ENCODE peak calls at places on chromosomes 2 and 18, in seven cellular contexts. B is right cardiac atrium; V is H7; C is brain microvascular endothelial cell; F is A549; U is pancreas; T is naive thymus-derived CD4-positive, alpha-beta T cell. I is an unnamed sample.

GRCh38 chr2:72993147-72993546 is 75.8 kb downstream of the EMX1 start:
- DNase-seq in C (peak), V (peak), B (no peak), U (no peak), F (peak), T (peak), I (no peak)

GRCh38 chr18:35030234-35030989 is 10.8 kb upstream of the MAPRE2 start:
- DNase-seq in C (no peak), U (no peak), F (no peak), T (peak), V (no peak), B (no peak), I (no peak)

GRCh38 chr18:35029103-35029502 is 12.1 kb upstream of the MAPRE2 start:
- DNase-seq in F (no peak), U (no peak), T (no peak), C (peak), B (peak), V (no peak), I (peak)

GRCh38 chr2:113116100-113116958 is 11.1 kb upstream of the IL1RN start:
- DNase-seq in T (no peak), B (no peak), V (no peak), C (no peak), U (no peak), F (no peak), I (no peak)

GRCh38 chr2:211157856-211158463 is 601.6 kb downstream of the CPS1 start:
- DNase-seq in B (peak), F (peak), T (peak), C (peak), U (peak), V (peak), I (no peak)

GRCh38 chr2:105328281-105329196 is 996 bp downstream of the TGFBRAP1 start:
- DNase-seq in F (no peak), U (peak), V (no peak), T (no peak), C (no peak), B (peak), I (no peak)

GRCh38 chr2:217935245-217935879 is 67.4 kb downstream of the TNS1 start:
- DNase-seq in B (peak), C (peak), V (peak), F (no peak), U (peak), T (no peak), I (no peak)

GRCh38 chr2:233593201-233593600 is 24.2 kb upstream of the UGT1A8 start:
- DNase-seq in T (no peak), U (no peak), C (no peak), V (no peak), B (no peak), F (no peak), I (no peak)

GRCh38 chr2:238158807-238159539 is at the start of gene ERFE:
- DNase-seq in U (no peak), B (peak), T (no peak), F (peak), C (no peak), V (peak), I (no peak)

DNA sequence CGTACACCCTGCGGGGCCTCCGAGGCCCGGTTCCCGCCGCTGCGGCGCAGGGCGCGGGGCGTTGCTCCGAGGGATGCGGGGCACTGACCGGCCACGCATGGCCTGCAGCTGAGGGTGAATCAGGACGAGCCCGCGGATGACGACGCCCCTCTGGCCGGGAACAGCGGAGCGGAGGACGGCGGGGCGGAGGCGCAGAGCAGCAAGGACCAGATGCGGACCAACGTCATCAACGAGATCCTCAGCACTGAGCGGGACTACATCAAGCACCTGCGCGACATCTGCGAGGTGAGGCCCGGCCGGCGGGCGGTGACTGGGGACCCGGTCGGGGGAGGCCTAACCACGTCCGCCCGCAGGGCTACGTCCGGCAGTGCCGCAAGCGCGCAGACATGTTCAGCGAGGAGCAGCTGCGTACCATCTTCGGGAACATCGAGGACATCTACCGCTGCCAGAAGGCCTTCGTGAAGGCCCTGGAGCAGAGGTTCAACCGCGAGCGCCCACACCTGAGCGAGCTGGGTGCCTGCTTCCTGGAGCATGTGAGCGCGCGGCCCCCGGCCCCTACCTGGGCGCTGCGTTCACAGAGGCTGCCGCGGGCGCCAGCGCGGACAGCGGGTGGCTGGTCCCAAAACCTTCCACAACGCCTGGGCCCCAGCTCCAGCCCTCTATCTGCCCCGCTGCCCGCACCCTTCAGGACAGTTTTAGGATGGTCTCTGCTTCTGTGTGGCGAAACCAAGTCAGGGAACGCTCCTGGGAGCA is 53.2 kb downstream of the FAM168B start:
- DNase-seq in B (no peak), U (no peak), C (no peak), T (peak), V (peak), F (no peak), I (no peak)
- H3K4me3 ChIP-seq in B (no peak), U (no peak), C (no peak), T (peak), V (no peak), F (no peak), I (no peak)

DNA sequence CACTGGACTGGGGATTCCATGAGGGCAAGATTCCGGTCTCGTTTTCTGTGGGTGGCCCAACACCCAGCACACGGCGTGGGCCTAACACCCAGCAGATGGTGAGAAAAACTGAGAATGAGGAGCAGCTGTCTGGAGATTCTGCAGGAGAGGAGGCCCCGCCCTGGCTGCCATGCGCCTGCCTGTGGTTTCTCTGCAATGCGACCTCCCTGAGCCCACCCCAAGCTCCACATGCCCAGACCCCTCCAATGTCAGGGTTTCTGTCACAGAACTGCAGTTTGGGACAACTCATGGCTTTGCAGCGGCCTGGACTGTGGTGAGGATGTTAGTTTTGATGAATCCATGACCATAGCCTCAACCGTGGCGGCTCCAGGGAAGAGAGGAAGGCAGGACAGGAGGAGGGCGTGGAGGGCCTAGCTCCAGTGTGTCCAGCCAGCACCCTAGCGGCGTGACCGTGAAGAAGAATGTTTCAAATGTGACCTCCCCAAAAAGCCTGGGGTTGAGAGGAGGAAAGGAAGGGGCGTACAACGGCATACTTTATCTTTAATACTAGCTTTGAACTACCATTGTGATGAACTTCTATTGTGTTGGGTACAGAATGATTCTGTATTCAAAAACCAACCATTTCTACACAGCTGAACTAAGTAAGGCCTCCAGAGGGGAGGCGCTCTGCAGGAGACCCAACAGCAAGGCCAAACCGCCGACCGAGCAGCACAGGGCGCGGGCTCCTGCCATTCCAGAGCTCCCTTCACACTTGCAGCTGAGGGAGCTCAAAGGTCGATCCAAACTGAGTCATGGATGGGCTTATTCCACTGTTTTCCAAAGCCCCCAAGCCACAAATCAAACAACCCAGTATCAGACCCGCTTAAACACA is 3.4 kb downstream of the PXDN start:
- DNase-seq in T (no peak), F (no peak), C (no peak), V (peak), U (no peak), B (no peak), I (no peak)
- H3K4me3 ChIP-seq in T (no peak), F (no peak), C (no peak), V (no peak), U (no peak), B (no peak), I (no peak)

GRCh38 chr18:49664086-49664890 is 102.4 kb downstream of the LIPG start:
- DNase-seq in F (no peak), T (no peak), V (peak), U (no peak), C (no peak), B (peak), I (no peak)
- H3K4me3 ChIP-seq in F (no peak), T (no peak), V (no peak), U (no peak), C (no peak), B (no peak), I (no peak)

GRCh38 chr18:76977681-76978234 is 154.8 kb downstream of the MBP start:
- DNase-seq in V (no peak), C (no peak), F (no peak), B (no peak), U (no peak), T (no peak), I (no peak)
- H3K4me3 ChIP-seq in V (no peak), C (no peak), F (no peak), B (no peak), U (no peak), T (no peak), I (no peak)

GRCh38 chr2:130836501-130837174 is at the start of gene ARHGEF4:
- DNase-seq in T (no peak), U (peak), F (peak), B (no peak), V (peak), C (no peak), I (no peak)
- H3K4me3 ChIP-seq in T (no peak), U (peak), F (peak), B (peak), V (peak), C (peak), I (peak)

DNA sequence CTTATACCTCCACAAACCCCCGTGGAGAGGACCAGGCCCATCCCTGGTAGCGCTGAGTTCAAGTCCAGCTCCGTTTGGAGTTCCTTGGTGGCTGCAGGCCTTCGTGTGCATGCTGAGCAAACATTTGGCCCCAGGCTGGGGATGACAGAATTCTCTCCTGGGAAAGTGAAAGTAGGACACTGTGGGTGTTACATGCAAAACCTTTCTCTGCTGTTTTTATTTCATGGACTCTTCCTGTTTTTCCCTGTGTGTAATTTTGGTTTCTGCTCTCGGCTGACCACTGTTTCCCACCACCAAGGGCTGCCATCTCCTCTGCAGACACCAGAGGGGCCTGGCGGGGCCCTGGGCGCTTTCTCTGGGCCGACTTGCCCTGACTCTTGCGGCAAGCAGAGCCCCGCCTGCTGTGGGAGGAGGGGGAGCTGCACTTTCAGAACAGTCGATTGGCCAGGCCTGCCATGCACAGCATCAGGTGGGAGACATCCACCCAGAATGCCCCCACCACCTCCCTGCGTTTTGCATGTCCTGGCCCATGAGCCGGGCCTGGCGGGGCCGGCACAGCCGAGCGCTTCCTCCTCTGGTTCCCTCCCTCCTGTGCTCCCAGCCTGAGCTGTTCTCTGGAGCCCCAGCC is 102.4 kb downstream of the CABLES1 start:
- DNase-seq in C (peak), T (peak), U (no peak), B (peak), F (no peak), V (peak), I (no peak)
- H3K4me3 ChIP-seq in C (no peak), T (peak), U (no peak), B (peak), F (no peak), V (no peak), I (no peak)

GRCh38 chr18:58037163-58037562 is 6.9 kb upstream of the NEDD4L start:
- DNase-seq in U (no peak), C (no peak), T (no peak), V (no peak), B (no peak), F (no peak), I (no peak)

GRCh38 chr18:58034370-58034769 is 9.7 kb upstream of the NEDD4L start:
- DNase-seq in B (no peak), C (no peak), U (no peak), T (no peak), V (no peak), F (no peak), I (no peak)

GRCh38 chr18:58041633-58042032 is 2.4 kb upstream of the NEDD4L start:
- DNase-seq in B (no peak), T (no peak), C (no peak), V (no peak), U (no peak), F (no peak), I (no peak)

GRCh38 chr18:58042826-58043362 is 1.1 kb upstream of the NEDD4L start:
- DNase-seq in C (no peak), F (no peak), V (peak), U (no peak), B (no peak), T (peak), I (no peak)

DNA sequence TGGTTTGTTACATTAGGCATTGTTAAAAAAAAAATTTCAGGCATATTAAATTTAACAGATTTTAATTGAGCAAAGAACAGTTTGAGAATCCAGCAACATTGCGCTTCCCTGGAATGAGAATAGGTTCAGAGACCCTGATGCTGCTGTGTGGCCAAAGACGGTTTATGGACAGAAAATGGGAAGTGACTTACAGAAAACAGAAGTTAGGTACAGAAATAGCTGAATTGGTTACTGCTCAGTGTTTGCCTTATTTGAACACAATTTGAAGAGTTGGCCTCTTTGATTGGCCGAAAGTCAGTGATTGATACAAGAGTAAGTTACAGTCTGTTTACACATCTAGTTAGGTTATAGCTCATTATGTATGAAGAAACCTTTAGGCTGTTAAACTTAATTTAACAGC is 6.0 kb upstream of the NEDD4L start:
- DNase-seq in F (no peak), B (no peak), U (no peak), C (no peak), V (no peak), T (no peak), I (no peak)
- H3K4me3 ChIP-seq in F (no peak), B (no peak), U (no peak), C (no peak), V (no peak), T (no peak), I (no peak)

DNA sequence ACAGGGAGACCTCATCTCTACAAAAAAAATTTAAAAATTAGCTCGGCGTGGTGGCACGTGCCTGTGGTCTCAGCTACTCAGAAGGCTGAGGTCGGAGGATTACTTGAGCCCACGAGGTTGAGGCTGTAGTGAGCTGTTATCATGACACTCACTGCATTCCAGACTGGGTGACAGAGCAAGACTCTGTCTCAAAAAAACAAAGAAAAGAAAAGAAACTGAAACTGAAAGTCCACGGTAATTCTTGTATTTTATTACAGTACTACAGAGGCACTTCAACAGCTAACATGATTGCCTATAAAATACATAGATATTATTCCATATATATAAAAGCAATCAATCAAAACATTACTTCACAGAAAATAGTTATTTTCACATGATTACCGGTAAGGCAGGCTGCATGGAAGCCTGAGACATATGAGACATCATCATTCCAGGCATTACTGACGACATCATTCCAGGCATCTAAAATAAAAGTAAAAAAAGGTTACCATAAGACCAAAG is 23.1 kb downstream of the PRPF40A start:
- DNase-seq in V (no peak), C (peak), T (no peak), B (no peak), F (peak), U (no peak), I (peak)
- H3K4me3 ChIP-seq in V (no peak), C (peak), T (peak), B (peak), F (peak), U (no peak), I (no peak)

I was measured in retinal pigment epithelial cell.